ENCODE peak calls at places on chromosome 20, in six cellular contexts. N is PC-3, A is heart right ventricle, P is GM12878, J is upper lobe of right lung, W is K562. D is an unnamed sample.

GRCh38 chr20:25991756-25992130 is 295.1 kb upstream of the ZNF337 start:
- ATAC-seq in N (no peak), A (no peak), P (no peak), J (no peak), W (no peak), D (no peak)

GRCh38 chr20:12166053-12166717 is 248.5 kb downstream of the BTBD3 start:
- ATAC-seq in N (peak; percentile 27), A (peak; percentile 88), P (no peak), J (peak; percentile 59), W (no peak), D (peak; percentile 85)

GRCh38 chr20:46213946-46214830 is 94.1 kb downstream of the CDH22 start:
- ATAC-seq in N (no peak), A (no peak), P (no peak), J (no peak), W (no peak), D (peak; percentile 92)

GRCh38 chr20:1874534-1875168 is 20.6 kb upstream of the SIRPA start:
- ATAC-seq in N (no peak), A (no peak), P (no peak), J (peak; percentile 77), W (no peak), D (peak; percentile 34)

GRCh38 chr20:38805502-38805957 is at the start of gene PPP1R16B:
- ATAC-seq in N (peak; percentile 35), A (peak; percentile 89), P (peak; percentile 78), J (peak; percentile 75), W (peak; percentile 97), D (peak; percentile 62)

GRCh38 chr20:40294175-40294574 is 394.9 kb downstream of the MAFB start:
- ATAC-seq in N (no peak), A (peak; percentile 34), P (no peak), J (no peak), W (no peak), D (peak; percentile 74)

GRCh38 chr20:20454850-20455627 is 87.1 kb downstream of the INSM1 start:
- ATAC-seq in N (no peak), A (peak; percentile 45), P (no peak), J (no peak), W (no peak), D (no peak)

GRCh38 chr20:43786885-43787284 is 60.1 kb upstream of the GTSF1L start:
- ATAC-seq in N (no peak), A (no peak), P (no peak), J (no peak), W (no peak), D (no peak)

GRCh38 chr20:44032583-44033138 is 118.0 kb downstream of the TOX2 start:
- ATAC-seq in N (no peak), A (no peak), P (no peak), J (no peak), W (no peak), D (no peak)

GRCh38 chr20:1870792-1871550 is 24.2 kb upstream of the SIRPA start:
- ATAC-seq in N (no peak), A (no peak), P (peak; percentile 87), J (peak; percentile 19), W (no peak), D (no peak)

GRCh38 chr20:62051166-62051900 is 14.3 kb downstream of the TAF4 start:
- ATAC-seq in N (no peak), A (peak; percentile 77), P (no peak), J (no peak), W (peak; percentile 52), D (peak; percentile 9)

GRCh38 chr20:35232575-35232974 is 6.1 kb downstream of the MMP24 start:
- ATAC-seq in N (no peak), A (no peak), P (no peak), J (no peak), W (no peak), D (no peak)

GRCh38 chr20:10531848-10532247 is 96.7 kb downstream of the SLX4IP start:
- ATAC-seq in N (no peak), A (no peak), P (no peak), J (no peak), W (no peak), D (no peak)

GRCh38 chr20:25672659-25673058 is 24.0 kb downstream of the ZNF337 start:
- ATAC-seq in N (no peak), A (no peak), P (no peak), J (peak; percentile 32), W (no peak), D (no peak)

GRCh38 chr20:44532248-44532980 is 10.5 kb upstream of the SERINC3 start:
- ATAC-seq in N (peak; percentile 14), A (no peak), P (no peak), J (no peak), W (no peak), D (no peak)

GRCh38 chr20:24112360-24112759 is 123.8 kb upstream of the GGTLC1 start:
- ATAC-seq in N (peak; percentile 27), A (no peak), P (peak; percentile 38), J (no peak), W (no peak), D (no peak)

GRCh38 chr20:4720977-4721349 is 746 bp upstream of the PRND start:
- ATAC-seq in N (peak; percentile 57), A (peak; percentile 17), P (peak; percentile 40), J (peak; percentile 3), W (peak; percentile 28), D (peak; percentile 17)
- H3K4me3 ChIP-seq in N (peak overlapping the region; percentile 46), A (no peak overlapping the region), P (no peak overlapping the region), J (no peak overlapping the region), W (no peak overlapping the region), D (no peak overlapping the region)

DNA sequence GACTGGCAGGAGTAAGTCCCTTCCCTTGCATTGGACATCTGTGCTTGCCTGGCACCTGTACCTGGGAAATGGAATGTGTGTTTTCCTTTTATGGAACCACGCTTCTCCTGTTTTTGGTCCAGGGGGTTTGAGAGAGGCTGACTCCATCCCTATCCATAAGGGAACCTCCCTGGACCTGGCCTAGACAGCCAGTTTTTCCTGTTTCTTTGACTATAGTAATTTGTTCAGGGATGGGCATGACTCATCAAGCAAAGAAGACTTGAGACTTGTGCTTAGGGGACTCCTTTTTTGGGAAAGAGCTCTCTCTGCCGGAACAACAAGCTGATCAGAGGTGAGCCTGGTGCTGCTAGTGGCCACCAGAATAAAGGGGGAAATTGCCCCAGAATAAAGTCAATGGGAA is 393.8 kb downstream of the CDH26 start:
- ATAC-seq in N (no peak), A (no peak), P (no peak), J (no peak), W (no peak), D (no peak)
- H3K9me3 ChIP-seq in N (no peaks in the 10 kb centered on the region), A (no peaks in the 10 kb centered on the region), P (no peaks in the 10 kb centered on the region), J (no peaks in the 10 kb centered on the region), W (no peaks in the 10 kb centered on the region), D (no peaks in the 10 kb centered on the region)

GRCh38 chr20:63520939-63521601 is 505 bp downstream of the PPDPF start:
- ATAC-seq in N (peak; percentile 59), A (peak; percentile 61), P (peak; percentile 79), J (peak; percentile 78), W (peak; percentile 84), D (peak; percentile 65)

GRCh38 chr20:63518946-63519764 is 1.4 kb upstream of the PPDPF start:
- ATAC-seq in N (no peak), A (peak; percentile 9), P (no peak), J (no peak), W (no peak), D (no peak)

GRCh38 chr20:63518351-63518861 is 2.2 kb upstream of the PPDPF start:
- ATAC-seq in N (no peak), A (no peak), P (no peak), J (no peak), W (no peak), D (no peak)

GRCh38 chr20:63520594-63520938 is at the start of gene PPDPF:
- ATAC-seq in N (peak; percentile 70), A (peak; percentile 86), P (peak; percentile 90), J (peak; percentile 91), W (peak; percentile 73), D (peak; percentile 93)

GRCh38 chr20:63519765-63520593 is 586 bp upstream of the PPDPF start:
- ATAC-seq in N (peak; percentile 51), A (peak; percentile 66), P (peak; percentile 73), J (peak; percentile 53), W (peak; percentile 59), D (peak; percentile 77)
- TF ChIP-seq CTCF in N (peak; percentile 35), A (no peak), P (peak; percentile 27), J (peak; percentile 28), W (no peak), D (peak; percentile 2)

DNA sequence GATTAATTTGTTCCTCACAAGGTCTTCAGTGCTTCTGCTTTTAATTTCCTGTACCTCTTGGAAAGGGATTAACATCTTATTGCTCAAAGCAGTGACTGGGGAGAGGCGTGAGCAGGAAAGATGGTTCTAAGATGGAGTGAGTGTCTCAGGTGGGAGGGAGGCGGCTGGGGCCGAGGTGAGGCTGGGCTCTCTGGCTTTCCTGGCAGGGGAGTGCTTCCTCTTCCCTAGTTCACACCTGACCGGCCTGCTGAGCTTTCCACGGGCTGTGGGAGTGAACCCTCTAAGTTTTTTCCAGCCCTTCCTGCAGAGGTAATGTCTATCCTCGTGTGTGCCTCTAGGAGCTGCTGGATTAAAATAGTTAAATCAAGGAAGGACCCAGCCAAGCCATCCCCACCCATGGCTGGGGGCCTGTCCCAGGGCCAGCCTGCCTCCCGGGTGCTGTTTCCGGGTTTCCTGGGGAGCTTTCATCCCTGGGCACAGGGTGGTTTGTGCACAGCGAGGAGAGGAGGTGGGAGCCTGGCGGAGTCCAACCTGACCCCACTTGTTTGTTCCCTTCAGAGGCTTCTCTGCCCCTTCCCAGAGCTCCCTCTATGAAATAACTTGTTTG is 179.1 kb downstream of the TFAP2C start:
- ATAC-seq in N (no peak), A (no peak), P (no peak), J (no peak), W (no peak), D (no peak)
- H3K4me3 ChIP-seq in N (no peak overlapping the region), A (no peak overlapping the region), P (no peak overlapping the region), J (no peak overlapping the region), W (no peak overlapping the region), D (no peak overlapping the region)

DNA sequence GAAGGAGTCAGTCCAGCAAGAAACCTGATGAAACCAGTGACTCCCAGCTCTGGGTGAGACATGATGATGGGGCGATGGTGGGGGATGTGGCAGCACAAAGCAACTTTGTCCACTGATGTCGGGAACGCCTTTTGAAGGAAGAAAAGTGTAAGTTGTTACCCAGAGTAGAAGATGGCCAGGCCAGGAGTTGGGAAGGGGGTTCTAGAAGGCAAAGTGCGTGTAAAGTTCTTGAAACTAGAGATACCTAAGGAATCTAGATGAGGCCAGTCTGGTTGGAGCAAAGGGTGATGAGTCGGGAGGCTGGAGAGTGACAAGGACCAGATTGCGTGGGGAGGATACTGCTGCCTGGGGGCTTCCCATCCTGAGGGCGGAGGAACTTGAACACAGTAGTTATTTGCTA is 117.0 kb downstream of the PHACTR3 start:
- ATAC-seq in N (no peak), A (no peak), P (no peak), J (no peak), W (no peak), D (no peak)
- H3K9me3 ChIP-seq in N (no peaks in the 10 kb centered on the region), A (no peaks in the 10 kb centered on the region), P (no peaks in the 10 kb centered on the region), J (no peaks in the 10 kb centered on the region), W (no peaks in the 10 kb centered on the region), D (no peaks in the 10 kb centered on the region)

GRCh38 chr20:13841206-13841605 is 56.4 kb downstream of the NDUFAF5 start:
- ATAC-seq in N (no peak), A (no peak), P (no peak), J (no peak), W (no peak), D (no peak)
- TF ChIP-seq CTCF in N (no peak), A (no peak), P (no peak), J (no peak), W (no peak), D (no peak)

D was measured in gastroesophageal sphincter.